ENCODE peak calls at places on chromosomes 4 and X, in six cellular contexts. W is fibroblast of mammary gland, I is PC-3, Q is breast epithelium, G is tibial nerve, H is IMR-90. E is an unnamed sample.

GRCh38 chrX:85836868-85837267 is 210.5 kb downstream of the CHM start:
- DNase-seq in W (peak), I (peak), Q (no peak), G (no peak), H (peak), E (peak)

GRCh38 chr4:8409271-8410065 is 31.1 kb downstream of the ACOX3 start:
- DNase-seq in W (peak), I (peak), Q (no peak), G (no peak), H (no peak), E (no peak)

GRCh38 chr4:112702892-112703291 is 65.9 kb downstream of the LARP7 start:
- DNase-seq in W (peak), I (no peak), Q (no peak), G (no peak), H (no peak), E (peak)

GRCh38 chr4:119040711-119041185 is 94.9 kb upstream of the MYOZ2 start:
- DNase-seq in W (peak), I (peak), Q (no peak), G (peak), H (peak), E (peak)

GRCh38 chr4:68373513-68373912 is 23.6 kb upstream of the YTHDC1 start:
- DNase-seq in W (peak), I (no peak), Q (peak), G (peak), H (peak), E (no peak)

GRCh38 chrX:73832319-73832718 is 269.3 kb downstream of the CHIC1 start:
- DNase-seq in W (no peak), I (no peak), Q (no peak), G (no peak), H (no peak), E (no peak)

GRCh38 chrX:18828832-18829404 is 121.5 kb downstream of the PPEF1 start:
- DNase-seq in W (peak), I (peak), Q (no peak), G (no peak), H (no peak), E (no peak)

GRCh38 chr4:22463179-22463578 is 52.7 kb downstream of the ADGRA3 start:
- DNase-seq in W (no peak), I (no peak), Q (no peak), G (no peak), H (no peak), E (no peak)

GRCh38 chr4:2263701-2264321 is 1.9 kb upstream of the MXD4 start:
- DNase-seq in W (no peak), I (no peak), Q (no peak), G (no peak), H (no peak), E (no peak)

GRCh38 chrX:33210156-33210555 is 1.2 kb downstream of the DMD start:
- DNase-seq in W (no peak), I (no peak), Q (no peak), G (no peak), H (no peak), E (no peak)

GRCh38 chr4:47577779-47578553 is 92.9 kb downstream of the ATP10D start:
- DNase-seq in W (peak), I (no peak), Q (no peak), G (peak), H (peak), E (peak)

GRCh38 chr4:185535818-185536729 is 767 bp upstream of the PDLIM3 start:
- DNase-seq in W (peak), I (no peak), Q (peak), G (no peak), H (no peak), E (no peak)

GRCh38 chr4:180542445-180543100 is 1700.6 kb upstream of the TENM3 start:
- DNase-seq in W (peak), I (peak), Q (no peak), G (no peak), H (peak), E (no peak)

GRCh38 chr4:118076958-118077766 is 42.9 kb downstream of the NDST3 start:
- DNase-seq in W (peak), I (peak), Q (no peak), G (no peak), H (peak), E (peak)

GRCh38 chr4:170234800-170235199 is 145.0 kb upstream of the AADAT start:
- DNase-seq in W (no peak), I (no peak), Q (no peak), G (no peak), H (no peak), E (no peak)

GRCh38 chrX:19566359-19567141 is 51.2 kb upstream of the MAP3K15 start:
- DNase-seq in W (peak), I (no peak), Q (no peak), G (no peak), H (peak), E (peak)

GRCh38 chrX:150202641-150203248 is 160.4 kb upstream of the MAMLD1 start:
- DNase-seq in W (peak), I (no peak), Q (peak), G (no peak), H (peak), E (peak)

GRCh38 chr4:1115528-1116293 is 2.3 kb upstream of the RNF212 start:
- DNase-seq in W (peak), I (peak), Q (no peak), G (no peak), H (no peak), E (no peak)

GRCh38 chr4:176760468-176760867 is 32.3 kb downstream of the VEGFC start:
- DNase-seq in W (no peak), I (no peak), Q (no peak), G (no peak), H (no peak), E (no peak)

GRCh38 chr4:73673286-73673685 is 53.0 kb upstream of the RASSF6 start:
- DNase-seq in W (no peak), I (peak), Q (no peak), G (no peak), H (no peak), E (no peak)

GRCh38 chr4:153408932-153409331 is 57.2 kb upstream of the TMEM131L start:
- DNase-seq in W (no peak), I (peak), Q (no peak), G (no peak), H (peak), E (no peak)

GRCh38 chr4:37780444-37781133 is 45.9 kb upstream of the PGM2 start:
- DNase-seq in W (peak), I (no peak), Q (no peak), G (peak), H (no peak), E (no peak)

GRCh38 chr4:81982846-81983540 is 390.8 kb downstream of the HNRNPD start:
- DNase-seq in W (no peak), I (no peak), Q (no peak), G (no peak), H (no peak), E (no peak)

GRCh38 chr4:152033621-152034020 is 272.8 kb upstream of the GATB start:
- DNase-seq in W (peak), I (no peak), Q (no peak), G (no peak), H (peak), E (no peak)

GRCh38 chr4:40934671-40935070 is 184.9 kb downstream of the NSUN7 start:
- DNase-seq in W (no peak), I (no peak), Q (no peak), G (no peak), H (no peak), E (no peak)

GRCh38 chr4:53937918-53938317 is 126.5 kb downstream of the CHIC2 start:
- DNase-seq in W (peak), I (no peak), Q (no peak), G (no peak), H (peak), E (peak)

GRCh38 chr4:123495530-123495929 is 98.9 kb downstream of the SPRY1 start:
- DNase-seq in W (peak), I (peak), Q (no peak), G (no peak), H (peak), E (no peak)

GRCh38 chr4:7723625-7724024 is 216.0 kb downstream of the AFAP1 start:
- DNase-seq in W (no peak), I (no peak), Q (no peak), G (no peak), H (no peak), E (no peak)

GRCh38 chr4:148782284-148782683 is 340.1 kb upstream of the NR3C2 start:
- DNase-seq in W (no peak), I (no peak), Q (no peak), G (no peak), H (no peak), E (no peak)

GRCh38 chr4:157004279-157005161 is 32.9 kb upstream of the PDGFC start:
- DNase-seq in W (peak), I (no peak), Q (no peak), G (peak), H (no peak), E (no peak)

GRCh38 chrX:87409113-87409841 is 108.3 kb upstream of the KLHL4 start:
- DNase-seq in W (peak), I (peak), Q (peak), G (peak), H (peak), E (no peak)

GRCh38 chrX:46649421-46650260 is 76.1 kb downstream of the CHST7 start:
- DNase-seq in W (no peak), I (no peak), Q (peak), G (no peak), H (peak), E (no peak)

GRCh38 chrX:46648660-46649059 is 75.1 kb downstream of the CHST7 start:
- DNase-seq in W (no peak), I (no peak), Q (no peak), G (no peak), H (no peak), E (no peak)

GRCh38 chrX:46653482-46653881 is 79.9 kb downstream of the CHST7 start:
- DNase-seq in W (no peak), I (peak), Q (no peak), G (no peak), H (peak), E (no peak)
- TF ChIP-seq CTCF in W (peak), I (peak), Q (peak), G (no peak), H (no peak), E (peak)

GRCh38 chrX:9992724-9993123 is 25.6 kb downstream of the CLDN34 start:
- DNase-seq in W (no peak), I (no peak), Q (no peak), G (no peak), H (no peak), E (no peak)

GRCh38 chrX:9992061-9992460 is 24.9 kb downstream of the CLDN34 start:
- DNase-seq in W (no peak), I (no peak), Q (no peak), G (no peak), H (no peak), E (no peak)

GRCh38 chrX:9983463-9983862 is 16.3 kb downstream of the CLDN34 start:
- DNase-seq in W (no peak), I (no peak), Q (no peak), G (no peak), H (no peak), E (no peak)

DNA sequence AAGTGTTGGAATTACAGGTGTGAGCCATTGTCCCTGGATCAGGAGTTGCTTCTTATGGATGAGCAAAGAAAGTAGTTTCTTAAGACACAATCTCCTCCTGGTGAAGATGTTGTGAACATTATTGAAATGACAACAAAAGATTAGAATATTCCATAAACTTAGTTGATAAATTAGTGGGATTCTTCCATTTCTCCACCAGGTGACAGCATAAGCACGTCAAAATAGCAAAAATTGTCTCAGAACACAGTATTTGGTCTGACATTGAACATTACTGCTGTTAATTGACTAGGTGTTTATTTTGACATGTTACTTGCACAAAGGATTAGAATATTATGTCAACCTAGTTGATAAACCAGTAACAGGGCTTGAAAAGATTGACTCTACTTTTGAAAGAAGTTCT is 21.6 kb downstream of the CLDN34 start:
- DNase-seq in W (peak), I (peak), Q (no peak), G (no peak), H (no peak), E (no peak)
- TF ChIP-seq CTCF in W (peak), I (peak), Q (peak), G (no peak), H (peak), E (peak)

GRCh38 chrX:40116925-40117324 is 19.2 kb upstream of the BCOR start:
- DNase-seq in W (no peak), I (no peak), Q (no peak), G (no peak), H (no peak), E (no peak)
- TF ChIP-seq CTCF in W (no peak), I (no peak), Q (no peak), G (no peak), H (no peak), E (no peak)

DNA sequence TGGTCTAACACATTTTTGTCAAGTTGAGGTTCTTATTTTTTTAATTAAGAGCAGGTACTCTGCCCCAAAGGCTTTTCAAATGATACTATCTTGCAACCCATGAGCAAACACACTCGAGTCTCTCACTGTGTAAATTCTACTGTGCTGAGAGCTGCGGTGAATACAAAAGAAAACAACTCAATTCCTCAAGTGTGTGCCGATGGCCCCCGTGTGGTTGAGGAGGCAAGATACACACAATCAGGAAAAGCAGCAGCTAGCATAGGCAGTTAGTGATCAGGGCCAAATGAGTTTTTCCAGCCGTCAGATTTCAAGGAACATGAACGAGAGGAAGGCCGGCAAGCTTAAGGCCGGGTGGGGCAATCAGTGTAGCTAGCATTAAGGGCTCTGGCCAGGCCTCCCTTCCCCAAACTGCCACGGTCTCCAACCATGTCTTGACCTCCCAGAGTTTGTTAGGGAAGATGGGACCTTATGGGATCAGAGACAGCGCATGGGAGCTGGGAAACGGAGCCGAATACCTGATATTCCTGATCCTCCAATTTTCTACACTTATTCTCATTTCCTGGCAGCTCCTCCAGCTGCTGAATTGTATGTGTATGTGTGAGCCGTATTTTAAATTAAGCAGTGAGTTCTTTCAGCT is 59.7 kb downstream of the RTL9 start:
- DNase-seq in W (peak), I (peak), Q (no peak), G (peak), H (peak), E (peak)
- TF ChIP-seq CTCF in W (peak), I (peak), Q (peak), G (peak), H (peak), E (peak)

DNA sequence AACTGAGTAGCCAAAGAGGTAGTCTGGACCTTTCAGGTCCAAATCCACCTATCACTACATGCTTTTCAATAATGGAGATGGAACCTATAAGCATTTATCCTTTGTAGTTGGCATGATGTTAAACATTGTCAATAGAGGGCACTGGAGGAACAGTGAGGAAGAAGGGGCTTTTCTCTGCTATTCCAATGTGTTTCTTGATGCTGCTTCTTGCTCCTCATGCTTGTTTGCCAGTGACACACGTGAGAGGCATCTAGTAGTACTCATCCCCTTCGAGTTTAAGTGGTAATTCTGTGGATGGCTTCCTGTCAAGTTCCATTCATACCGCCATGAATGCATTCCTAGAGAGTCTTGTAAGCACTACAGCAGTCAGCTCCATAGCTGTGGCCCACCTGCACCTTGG is 84.0 kb downstream of the NAA11 start:
- DNase-seq in W (peak), I (peak), Q (no peak), G (no peak), H (peak), E (peak)
- TF ChIP-seq CTCF in W (peak), I (peak), Q (no peak), G (no peak), H (no peak), E (no peak)

GRCh38 chr4:136687118-136687517 is 845.2 kb downstream of the PCDH18 start:
- DNase-seq in W (no peak), I (no peak), Q (no peak), G (no peak), H (no peak), E (no peak)
- TF ChIP-seq CTCF in W (peak), I (no peak), Q (no peak), G (no peak), H (peak), E (no peak)

E was measured in HFFc6.